ENCODE peak calls at places on chromosomes 16 and 17, in seven cellular contexts. S is stomach, G is transverse colon, V is breast epithelium, O is suprapubic skin, C is sigmoid colon, J is GM23338. L is an unnamed sample.

GRCh38 chr16:82043680-82044584 is 8.9 kb downstream of the HSD17B2 start:
- DNase-seq in O (no peak), S (no peak), J (no peak), C (no peak), G (no peak), V (no peak), L (no peak)

GRCh38 chr17:79988163-79988971 is 47.3 kb downstream of the TBC1D16 start:
- DNase-seq in J (no peak), V (no peak), S (peak), O (no peak), G (peak), C (peak), L (no peak)

GRCh38 chr17:34151081-34151480 is 104.0 kb upstream of the CCL2 start:
- DNase-seq in G (no peak), J (peak), V (no peak), O (no peak), C (no peak), S (no peak), L (no peak)

GRCh38 chr17:17300624-17301568 is 2.3 kb upstream of the NT5M start:
- DNase-seq in J (peak), C (peak), V (no peak), G (peak), O (peak), S (peak), L (no peak)

GRCh38 chr16:53220585-53220984 is 165.8 kb downstream of the CHD9 start:
- DNase-seq in G (no peak), C (no peak), V (no peak), O (no peak), S (no peak), J (peak), L (no peak)

GRCh38 chr17:69972251-69972650 is 102.8 kb upstream of the KCNJ16 start:
- DNase-seq in V (no peak), J (no peak), C (no peak), O (no peak), S (no peak), G (no peak), L (no peak)

GRCh38 chr17:39002991-39003715 is 36.0 kb upstream of the FBXO47 start:
- DNase-seq in V (peak), O (peak), S (peak), J (no peak), C (peak), G (peak), L (no peak)

GRCh38 chr16:49463529-49463928 is 89.9 kb downstream of the C16orf78 start:
- DNase-seq in V (peak), G (peak), J (no peak), S (peak), C (peak), O (peak), L (no peak)

GRCh38 chr16:79698341-79698753 is 97.8 kb upstream of the MAF start:
- DNase-seq in O (no peak), J (no peak), C (peak), V (no peak), G (no peak), S (no peak), L (no peak)

GRCh38 chr17:75031972-75032895 is 14.5 kb downstream of the ATP5PD start:
- DNase-seq in J (peak), V (peak), G (peak), C (peak), S (peak), O (peak), L (no peak)

GRCh38 chr17:42165751-42166150 is 11.0 kb upstream of the RAB5C start:
- DNase-seq in J (no peak), C (no peak), V (no peak), S (no peak), G (no peak), O (no peak), L (no peak)

GRCh38 chr17:74547736-74548135 is 1.8 kb upstream of the CD300C start:
- DNase-seq in G (no peak), O (no peak), C (no peak), J (no peak), S (no peak), V (no peak), L (no peak)

GRCh38 chr16:50635505-50636392 is 45.4 kb downstream of the SNX20 start:
- DNase-seq in V (no peak), J (peak), O (no peak), C (no peak), G (no peak), S (no peak), L (peak)

GRCh38 chr17:6439951-6440350 is 4.3 kb upstream of the PIMREG start:
- DNase-seq in C (no peak), V (no peak), G (no peak), O (no peak), J (peak), S (no peak), L (no peak)

GRCh38 chr17:2050871-2051387 is 4.0 kb upstream of the HIC1 start:
- DNase-seq in V (no peak), O (no peak), C (peak), G (peak), J (peak), S (peak), L (no peak)

GRCh38 chr16:67228034-67228785 is 1.3 kb downstream of the TMEM208 start:
- DNase-seq in J (no peak), C (no peak), V (no peak), G (no peak), S (no peak), O (no peak), L (no peak)

GRCh38 chr16:67228905-67229304 is 2.0 kb downstream of the TMEM208 start:
- DNase-seq in V (no peak), G (no peak), O (no peak), J (no peak), C (no peak), S (no peak), L (no peak)

GRCh38 chr16:67227567-67227921 is 614 bp downstream of the TMEM208 start:
- DNase-seq in G (no peak), C (no peak), V (no peak), O (no peak), S (no peak), J (no peak), L (no peak)

GRCh38 chr16:67226295-67226803 is 581 bp upstream of the TMEM208 start:
- DNase-seq in V (no peak), O (no peak), G (no peak), S (no peak), C (no peak), J (no peak), L (no peak)

GRCh38 chr16:67226804-67227566 is at the start of gene TMEM208:
- DNase-seq in C (peak), J (peak), G (peak), O (peak), V (peak), S (peak), L (peak)
- TF ChIP-seq CTCF in C (no peak), J (peak), G (no peak), O (no peak), V (no peak), S (no peak), L (no peak)

GRCh38 chr16:21943571-21943970 is 9.6 kb upstream of the UQCRC2 start:
- DNase-seq in G (no peak), J (no peak), O (no peak), C (no peak), V (no peak), S (no peak), L (no peak)

GRCh38 chr16:21937387-21937829 is 15.8 kb upstream of the UQCRC2 start:
- DNase-seq in S (no peak), G (no peak), V (no peak), C (no peak), O (no peak), J (no peak), L (no peak)

GRCh38 chr16:21940570-21940969 is 12.6 kb upstream of the UQCRC2 start:
- DNase-seq in C (no peak), O (no peak), J (no peak), G (no peak), V (no peak), S (no peak), L (no peak)
- TF ChIP-seq POLR2AphosphoS5 in C (no peak), O (no peak), J (no peak), G (no peak), V (no peak), S (no peak), L (no peak)

GRCh38 chr16:83200005-83200779 is 573.4 kb downstream of the CDH13 start:
- DNase-seq in J (peak), G (no peak), O (no peak), S (no peak), V (no peak), C (no peak), L (no peak)
- TF ChIP-seq CTCF in J (no peak), G (no peak), O (no peak), S (no peak), V (no peak), C (no peak), L (no peak)

GRCh38 chr17:62754696-62755095 is 53.4 kb downstream of the MARCHF10 start:
- DNase-seq in C (no peak), G (no peak), O (no peak), J (no peak), V (no peak), S (no peak), L (no peak)

GRCh38 chr17:62749926-62750325 is 58.2 kb downstream of the MARCHF10 start:
- DNase-seq in S (no peak), C (no peak), J (peak), G (no peak), O (no peak), V (no peak), L (no peak)

GRCh38 chr17:62750502-62751349 is 57.4 kb downstream of the MARCHF10 start:
- DNase-seq in G (no peak), O (no peak), S (no peak), C (no peak), V (no peak), J (peak), L (no peak)

GRCh38 chr17:62753562-62753961 is 54.6 kb downstream of the MARCHF10 start:
- DNase-seq in G (no peak), S (no peak), C (no peak), V (no peak), J (no peak), O (no peak), L (no peak)

GRCh38 chr17:62751350-62751691 is 56.8 kb downstream of the MARCHF10 start:
- DNase-seq in V (no peak), C (no peak), J (no peak), G (no peak), S (no peak), O (no peak), L (no peak)
- TF ChIP-seq POLR2AphosphoS5 in V (no peak), C (peak), J (no peak), G (no peak), S (no peak), O (no peak), L (no peak)